ENCODE peak calls at places on chromosome 16, in seven cellular contexts. I is heart right ventricle; L is anterior cingulate cortex; E is activated T-helper 1 cell treated with anti-CD3 and anti-CD28 coated beads, Interleukin-12 subunit alpha, Interleukin-12 subunit beta, Interleukin-2, Interleukin-4 antibody, amounts not matched to agents 30 ng/mL and 10 ng/mL and 1 ng/mL, durations not matched to agents 14 hours and 24 hours and 36 hours; Q is hypothalamus; R is midbrain; Z is stimulated activated CD4-positive, alpha-beta T cell treated with anti-CD3 and anti-CD28 coated beads, Interleukin-1b, Interleukin-23, amount 100 ng/mL, for 48 hours. J is an unnamed sample.

GRCh38 chr16:69823831-69824563 is 61.9 kb downstream of the WWP2 start:
- DNase-seq in I (peak), L (no peak), E (no peak), Q (no peak), R (no peak), Z (no peak), J (no peak)

GRCh38 chr16:551210-551609 is 9.0 kb upstream of the PRR35 start:
- DNase-seq in I (no peak), L (no peak), E (no peak), Q (no peak), R (no peak), Z (no peak), J (no peak)

GRCh38 chr16:53744449-53744848 is 40.5 kb downstream of the FTO start:
- DNase-seq in I (no peak), L (no peak), E (no peak), Q (no peak), R (no peak), Z (peak), J (peak)

GRCh38 chr16:89052824-89053724 is 40.6 kb upstream of the ACSF3 start:
- DNase-seq in I (peak), L (no peak), E (no peak), Q (peak), R (peak), Z (no peak), J (peak)

GRCh38 chr16:84774810-84775209 is 45.0 kb upstream of the CRISPLD2 start:
- DNase-seq in I (no peak), L (no peak), E (no peak), Q (no peak), R (no peak), Z (no peak), J (no peak)

GRCh38 chr16:4890686-4891085 is 43.4 kb downstream of the UBN1 start:
- DNase-seq in I (no peak), L (no peak), E (no peak), Q (no peak), R (no peak), Z (no peak), J (no peak)

GRCh38 chr16:80931985-80932720 is 74.5 kb downstream of the CMC2 start:
- DNase-seq in I (peak), L (no peak), E (no peak), Q (peak), R (peak), Z (no peak), J (peak)

GRCh38 chr16:88978608-88979346 is 1.8 kb upstream of the CBFA2T3 start:
- DNase-seq in I (no peak), L (no peak), E (no peak), Q (peak), R (no peak), Z (no peak), J (no peak)

GRCh38 chr16:31273187-31273586 is 13.4 kb downstream of the ITGAM start:
- DNase-seq in I (no peak), L (no peak), E (no peak), Q (no peak), R (no peak), Z (no peak), J (no peak)

GRCh38 chr16:50037791-50038190 is 12.8 kb downstream of the CNEP1R1 start:
- DNase-seq in I (no peak), L (no peak), E (no peak), Q (no peak), R (no peak), Z (no peak), J (no peak)

GRCh38 chr16:82874672-82875071 is 247.9 kb downstream of the CDH13 start:
- DNase-seq in I (no peak), L (no peak), E (no peak), Q (no peak), R (no peak), Z (no peak), J (no peak)

GRCh38 chr16:306911-307370 is 24.0 kb downstream of the PDIA2 start:
- DNase-seq in I (no peak), L (no peak), E (no peak), Q (no peak), R (no peak), Z (no peak), J (no peak)

GRCh38 chr16:30149250-30149885 is 26.3 kb upstream of the MAPK3 start:
- DNase-seq in I (no peak), L (no peak), E (no peak), Q (no peak), R (no peak), Z (no peak), J (no peak)

GRCh38 chr16:28984619-28985135 is at the start of gene LAT:
- DNase-seq in I (peak), L (no peak), E (peak), Q (no peak), R (no peak), Z (peak), J (no peak)

GRCh38 chr16:87706278-87707000 is 59.3 kb downstream of the KLHDC4 start:
- DNase-seq in I (no peak), L (no peak), E (no peak), Q (no peak), R (no peak), Z (no peak), J (no peak)

GRCh38 chr16:70402916-70403659 is 35.8 kb downstream of the ST3GAL2 start:
- DNase-seq in I (no peak), L (no peak), E (no peak), Q (no peak), R (no peak), Z (no peak), J (no peak)

J was measured in putamen.